ENCODE peak calls at places on chromosomes 5 and 9, in eight cellular contexts. P, J, A, Z, R, B, D and G are unnamed samples.

GRCh38 chr5:132262882-132263547 is 5.5 kb downstream of the PDLIM4 start:
- DNase-seq in P (no peak), J (no peak), A (no peak), Z (no peak), R (no peak), B (no peak), D (no peak), G (no peak)

GRCh38 chr5:168162464-168162863 is 129.0 kb upstream of the WWC1 start:
- DNase-seq in P (no peak), J (no peak), A (no peak), Z (no peak), R (no peak), B (no peak), D (no peak), G (no peak)

GRCh38 chr5:127074466-127074865 is 1.2 kb upstream of the C5orf63 start:
- DNase-seq in P (no peak), J (no peak), A (no peak), Z (no peak), R (no peak), B (no peak), D (no peak), G (no peak)

GRCh38 chr5:10563940-10564837 is at the start of gene ANKRD33B:
- DNase-seq in P (peak; percentile 63), J (peak; percentile 48), A (no peak), Z (peak; percentile 63), R (peak; percentile 49), B (peak; percentile 72), D (no peak), G (no peak)

GRCh38 chr5:103357636-103358035 is 99.1 kb downstream of the MACIR start:
- DNase-seq in P (no peak), J (no peak), A (no peak), Z (no peak), R (no peak), B (no peak), D (no peak), G (no peak)

GRCh38 chr5:59592101-59592500 is 301.4 kb downstream of the PDE4D start:
- DNase-seq in P (peak; percentile 25), J (no peak), A (no peak), Z (no peak), R (no peak), B (no peak), D (no peak), G (no peak)

GRCh38 chr5:149485655-149486615 is 65.3 kb downstream of the CSNK1A1 start:
- DNase-seq in P (peak; percentile 100), J (peak; percentile 89), A (peak; percentile 90), Z (no peak), R (peak; percentile 79), B (peak; percentile 91), D (no peak), G (no peak)

GRCh38 chr5:167814828-167815227 is 476.6 kb upstream of the WWC1 start:
- DNase-seq in P (peak; percentile 88), J (no peak), A (no peak), Z (no peak), R (no peak), B (no peak), D (no peak), G (no peak)

GRCh38 chr9:91795500-91796241 is 154.4 kb downstream of the ROR2 start:
- DNase-seq in P (peak; percentile 22), J (no peak), A (peak; percentile 71), Z (no peak), R (no peak), B (no peak), D (no peak), G (no peak)

GRCh38 chr9:91101598-91102168 is 260.0 kb downstream of the AUH start:
- DNase-seq in P (no peak), J (no peak), A (no peak), Z (no peak), R (peak; percentile 45), B (no peak), D (no peak), G (no peak)

GRCh38 chr5:147690595-147690994 is 91.9 kb downstream of the JAKMIP2 start:
- DNase-seq in P (peak; percentile 1), J (no peak), A (peak; percentile 31), Z (no peak), R (peak; percentile 30), B (no peak), D (no peak), G (no peak)

GRCh38 chr5:176530983-176531901 is 6.0 kb downstream of the RNF44 start:
- DNase-seq in P (peak; percentile 74), J (no peak), A (no peak), Z (no peak), R (no peak), B (no peak), D (no peak), G (no peak)
- H3K4me3 ChIP-seq in P (no peak overlapping the region), J (no peak overlapping the region), A (no peak overlapping the region), Z (no peak overlapping the region), R (no peak overlapping the region), B (no peak overlapping the region), D (no peak overlapping the region), G (no peak overlapping the region)

GRCh38 chr5:141508808-141509611 is 20.1 kb downstream of the PCDHGC5 start:
- DNase-seq in P (peak; percentile 97), J (no peak), A (no peak), Z (no peak), R (no peak), B (peak; percentile 86), D (no peak), G (no peak)
- TF ChIP-seq POLR2A in P (peak; percentile 70), J (no peak), A (no peak), Z (no peak), R (no peak), B (peak; percentile 50), D (no peak), G (no peak)

GRCh38 chr5:16815432-16815831 is 120.7 kb downstream of the MYO10 start:
- DNase-seq in P (no peak), J (peak; percentile 55), A (no peak), Z (no peak), R (peak; percentile 30), B (no peak), D (no peak), G (no peak)

DNA sequence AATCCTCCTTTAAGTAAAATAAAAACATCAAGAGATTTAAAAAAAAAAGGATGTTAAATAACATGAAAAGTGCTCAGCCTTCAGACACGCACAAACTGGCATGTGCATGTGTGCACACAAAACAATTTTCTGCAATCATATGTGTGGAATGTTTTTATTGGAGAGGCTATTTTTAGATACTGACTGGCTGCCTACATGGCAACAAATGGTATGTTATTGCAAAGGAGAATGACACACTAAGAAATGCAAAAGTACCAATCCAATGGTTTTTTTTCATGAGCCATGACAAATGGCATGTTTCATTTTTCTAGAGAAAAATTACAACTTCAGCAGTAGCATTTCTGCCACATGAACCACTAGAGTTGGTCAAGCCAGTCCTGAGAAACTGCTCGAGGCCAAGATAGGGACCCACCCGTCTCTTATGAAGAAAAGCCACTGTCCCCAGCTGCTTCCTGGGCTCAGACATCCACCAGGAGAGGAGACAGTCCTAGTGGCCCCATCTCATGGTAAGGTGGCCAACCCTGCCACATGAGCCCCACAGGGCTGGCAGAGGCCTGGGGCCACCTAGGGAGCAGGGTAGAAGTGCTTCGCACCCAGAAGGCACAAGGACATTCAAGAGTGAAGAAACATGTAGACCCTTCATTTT is 116.4 kb downstream of the MYO10 start:
- DNase-seq in P (peak; percentile 86), J (no peak), A (no peak), Z (no peak), R (no peak), B (no peak), D (no peak), G (no peak)
- H3K36me3 ChIP-seq in P (peaks cover 7% of the 10 kb centered on the region), J (no peaks in the 10 kb centered on the region), A (no peaks in the 10 kb centered on the region), Z (no peaks in the 10 kb centered on the region), R (peaks cover 8% of the 10 kb centered on the region), B (no peaks in the 10 kb centered on the region), D (no peaks in the 10 kb centered on the region), G (no peaks in the 10 kb centered on the region)

GRCh38 chr5:112511920-112512319 is 92.8 kb upstream of the EPB41L4A start:
- DNase-seq in P (no peak), J (no peak), A (no peak), Z (no peak), R (no peak), B (no peak), D (no peak), G (no peak)
- H3K4me3 ChIP-seq in P (no peak overlapping the region), J (no peak overlapping the region), A (no peak overlapping the region), Z (no peak overlapping the region), R (no peak overlapping the region), B (no peak overlapping the region), D (no peak overlapping the region), G (no peak overlapping the region)

GRCh38 chr9:93453047-93453914 is at the start of gene FAM120AOS:
- DNase-seq in P (peak; percentile 95), J (peak; percentile 89), A (peak; percentile 89), Z (peak; percentile 94), R (peak; percentile 94), B (peak; percentile 92), D (peak; percentile 97), G (peak; percentile 61)

GRCh38 chr9:93447642-93448041 is 3.8 kb upstream of the FAM120A start:
- DNase-seq in P (no peak), J (no peak), A (no peak), Z (no peak), R (no peak), B (no peak), D (no peak), G (no peak)

GRCh38 chr9:93451762-93452709 is 551 bp downstream of the FAM120A start:
- DNase-seq in P (peak; percentile 33), J (peak; percentile 64), A (no peak), Z (peak; percentile 77), R (peak; percentile 58), B (peak; percentile 44), D (no peak), G (no peak)

GRCh38 chr9:93452710-93453046 is 703 bp downstream of the FAM120AOS start:
- DNase-seq in P (no peak), J (peak; percentile 29), A (no peak), Z (no peak), R (peak; percentile 40), B (no peak), D (no peak), G (no peak)

GRCh38 chr9:93450817-93451761 is at the start of gene FAM120A:
- DNase-seq in P (peak; percentile 70), J (peak; percentile 74), A (peak; percentile 15), Z (peak; percentile 87), R (peak; percentile 81), B (peak; percentile 61), D (peak; percentile 83), G (peak; percentile 9)
- TF ChIP-seq POLR2A in P (peak; percentile 91), J (peak; percentile 88), A (peak; percentile 69), Z (peak; percentile 95), R (no peak), B (peak; percentile 93), D (peak; percentile 89), G (peak; percentile 37)